ENCODE peak calls at places on chromosomes 13 and 19, in four cellular contexts. C is pancreas, H is suprapubic skin, N is neural progenitor cell. A is an unnamed sample.

GRCh38 chr19:18939922-18940775 is 868 bp downstream of the HOMER3 start:
- DNase-seq in C (peak; percentile 76), H (no peak), N (peak; percentile 90), A (peak; percentile 83)

GRCh38 chr19:18657590-18658365 is 20.9 kb downstream of the KLHL26 start:
- DNase-seq in C (no peak), H (no peak), N (peak; percentile 74), A (peak; percentile 98)

GRCh38 chr19:35151273-35152065 is 3.1 kb upstream of the FXYD5 start:
- DNase-seq in C (no peak), H (no peak), N (no peak), A (no peak)

GRCh38 chr19:11422163-11423068 is 3.3 kb upstream of the RGL3 start:
- DNase-seq in C (peak; percentile 85), H (peak; percentile 91), N (peak; percentile 64), A (peak; percentile 94)

GRCh38 chr13:97028441-97029299 is 34.4 kb upstream of the OXGR1 start:
- DNase-seq in C (peak; percentile 75), H (peak; percentile 81), N (peak; percentile 45), A (peak; percentile 71)

GRCh38 chr13:41696163-41697003 is 239.0 kb downstream of the RGCC start:
- DNase-seq in C (no peak), H (no peak), N (no peak), A (no peak)

GRCh38 chr19:32464279-32464678 is 58.7 kb downstream of the DPY19L3 start:
- DNase-seq in C (no peak), H (no peak), N (no peak), A (no peak)

GRCh38 chr19:35669566-35669965 is 3.2 kb downstream of the UPK1A start:
- DNase-seq in C (no peak), H (no peak), N (no peak), A (no peak)

GRCh38 chr13:19646062-19646461 is 12.6 kb downstream of the MPHOSPH8 start:
- DNase-seq in C (no peak), H (no peak), N (no peak), A (no peak)

GRCh38 chr13:76656496-76656895 is 229.7 kb downstream of the KCTD12 start:
- DNase-seq in C (no peak), H (no peak), N (no peak), A (no peak)

GRCh38 chr13:78317030-78317429 is 286.3 kb downstream of the POU4F1 start:
- DNase-seq in C (no peak), H (no peak), N (peak; percentile 58), A (no peak)

GRCh38 chr19:10720607-10721125 is 2.8 kb downstream of the DNM2 start:
- DNase-seq in C (no peak), H (no peak), N (no peak), A (no peak)

GRCh38 chr13:107770541-107770940 is 444.8 kb downstream of the LIG4 start:
- DNase-seq in C (no peak), H (no peak), N (peak; percentile 50), A (no peak)

GRCh38 chr13:89923731-89924130 is 1423.8 kb upstream of the MIR17HG start:
- DNase-seq in C (no peak), H (no peak), N (no peak), A (no peak)

GRCh38 chr19:9430444-9430843 is 4.9 kb downstream of the ZNF266 start:
- DNase-seq in C (no peak), H (no peak), N (no peak), A (no peak)

GRCh38 chr13:28493740-28494536 is 990 bp downstream of the FLT1 start:
- DNase-seq in C (no peak), H (no peak), N (peak; percentile 67), A (no peak)

GRCh38 chr19:49116544-49116943 is 2.4 kb downstream of the LIN7B start:
- DNase-seq in C (no peak), H (no peak), N (no peak), A (no peak)

GRCh38 chr13:110015253-110015652 is 228.9 kb upstream of the IRS2 start:
- DNase-seq in C (peak; percentile 74), H (no peak), N (no peak), A (no peak)

GRCh38 chr19:1665565-1666047 is 13.2 kb upstream of the TCF3 start:
- DNase-seq in C (no peak), H (no peak), N (no peak), A (no peak)

GRCh38 chr19:44777715-44778347 is at the start of gene CBLC:
- DNase-seq in C (peak; percentile 88), H (no peak), N (peak; percentile 89), A (no peak)

GRCh38 chr13:44876782-44877324 is 112.4 kb downstream of the NUFIP1 start:
- DNase-seq in C (no peak), H (no peak), N (peak; percentile 47), A (no peak)

GRCh38 chr13:61286148-61286745 is 129.4 kb downstream of the PCDH20 start:
- DNase-seq in C (no peak), H (no peak), N (peak; percentile 53), A (no peak)

GRCh38 chr13:73835138-73835721 is 299.0 kb downstream of the KLF12 start:
- DNase-seq in C (no peak), H (no peak), N (peak; percentile 44), A (no peak)

GRCh38 chr19:28289294-28290063 is 923.5 kb downstream of the UQCRFS1 start:
- DNase-seq in C (no peak), H (no peak), N (no peak), A (no peak)

GRCh38 chr13:44040754-44041100 is 161.0 kb downstream of the LACC1 start:
- DNase-seq in C (no peak), H (no peak), N (no peak), A (no peak)

GRCh38 chr19:51760811-51761356 is at the start of gene FPR2:
- DNase-seq in C (no peak), H (no peak), N (peak; percentile 8), A (no peak)

GRCh38 chr13:73717632-73718031 is 416.6 kb downstream of the KLF12 start:
- DNase-seq in C (no peak), H (no peak), N (no peak), A (no peak)

GRCh38 chr13:112250788-112251445 is 125.2 kb upstream of the SPACA7 start:
- DNase-seq in C (no peak), H (no peak), N (no peak), A (no peak)

GRCh38 chr19:21698215-21698614 is 69.2 kb downstream of the ZNF100 start:
- DNase-seq in C (no peak), H (no peak), N (peak; percentile 17), A (no peak)

GRCh38 chr19:53659292-53659691 is 27.5 kb downstream of the DPRX start:
- DNase-seq in C (no peak), H (no peak), N (peak; percentile 80), A (no peak)

GRCh38 chr13:43363156-43363918 is 340.0 kb downstream of the DNAJC15 start:
- DNase-seq in C (no peak), H (no peak), N (no peak), A (no peak)

GRCh38 chr13:23810842-23811241 is 78.4 kb downstream of the MIPEP start:
- DNase-seq in C (no peak), H (no peak), N (no peak), A (no peak)

GRCh38 chr13:97567510-97568243 is 133.7 kb downstream of the RAP2A start:
- DNase-seq in C (peak; percentile 57), H (no peak), N (no peak), A (no peak)

GRCh38 chr19:2732157-2732725 is 7.6 kb downstream of the SLC39A3 start:
- DNase-seq in C (no peak), H (no peak), N (no peak), A (no peak)

GRCh38 chr19:16247353-16248182 is 49.9 kb downstream of the AP1M1 start:
- DNase-seq in C (peak; percentile 98), H (peak; percentile 94), N (peak; percentile 89), A (peak; percentile 85)

GRCh38 chr19:16248380-16249023 is 50.8 kb downstream of the AP1M1 start:
- DNase-seq in C (no peak), H (no peak), N (no peak), A (no peak)

GRCh38 chr19:16252459-16253205 is 54.9 kb downstream of the AP1M1 start:
- DNase-seq in C (no peak), H (no peak), N (no peak), A (no peak)

GRCh38 chr19:16254851-16255408 is 57.2 kb downstream of the AP1M1 start:
- DNase-seq in C (no peak), H (no peak), N (no peak), A (no peak)

GRCh38 chr19:16249826-16250434 is 52.2 kb downstream of the AP1M1 start:
- DNase-seq in C (no peak), H (no peak), N (no peak), A (no peak)
- H3K27ac ChIP-seq in C (no peak overlapping the region), H (no peak overlapping the region), N (no peak overlapping the region), A (no peak overlapping the region)

DNA sequence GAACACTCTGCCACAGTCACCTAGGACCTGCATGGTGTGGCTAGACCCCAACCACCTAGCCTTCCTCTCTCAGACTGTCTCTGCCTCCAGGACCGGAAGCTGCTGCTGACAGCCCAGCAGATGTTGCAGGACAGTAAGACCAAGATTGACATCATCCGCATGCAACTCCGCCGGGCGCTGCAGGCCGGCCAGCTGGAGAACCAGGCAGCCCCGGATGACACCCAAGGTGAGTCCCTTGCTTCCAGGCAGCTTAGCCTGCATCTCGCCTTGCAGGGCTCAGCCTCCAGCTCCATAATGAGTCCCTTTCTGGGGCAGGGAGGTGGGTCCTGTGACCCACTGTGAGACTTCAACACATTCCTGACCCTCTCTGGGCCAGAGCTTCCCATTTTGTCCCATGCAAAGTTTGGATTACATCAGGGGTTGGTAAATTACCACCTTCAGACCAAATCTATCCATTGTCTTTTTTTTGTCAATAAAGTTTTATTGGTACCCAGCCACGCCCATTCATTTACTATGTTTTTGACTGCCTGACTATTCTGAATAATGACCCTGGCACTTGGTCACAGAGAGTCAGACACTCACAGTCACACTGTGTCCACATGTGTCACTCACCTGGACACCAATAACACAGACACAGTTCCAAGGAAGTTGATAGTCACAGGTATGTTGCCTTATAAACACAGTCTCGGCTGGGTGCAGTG is 13.4 kb downstream of the PKN1 start:
- DNase-seq in C (no peak), H (no peak), N (no peak), A (no peak)
- H3K36me3 ChIP-seq in C (peaks cover 39% of the 10 kb centered on the region), H (peaks cover 85% of the 10 kb centered on the region), N (no peaks in the 10 kb centered on the region), A (peaks cover 99% of the 10 kb centered on the region)

DNA sequence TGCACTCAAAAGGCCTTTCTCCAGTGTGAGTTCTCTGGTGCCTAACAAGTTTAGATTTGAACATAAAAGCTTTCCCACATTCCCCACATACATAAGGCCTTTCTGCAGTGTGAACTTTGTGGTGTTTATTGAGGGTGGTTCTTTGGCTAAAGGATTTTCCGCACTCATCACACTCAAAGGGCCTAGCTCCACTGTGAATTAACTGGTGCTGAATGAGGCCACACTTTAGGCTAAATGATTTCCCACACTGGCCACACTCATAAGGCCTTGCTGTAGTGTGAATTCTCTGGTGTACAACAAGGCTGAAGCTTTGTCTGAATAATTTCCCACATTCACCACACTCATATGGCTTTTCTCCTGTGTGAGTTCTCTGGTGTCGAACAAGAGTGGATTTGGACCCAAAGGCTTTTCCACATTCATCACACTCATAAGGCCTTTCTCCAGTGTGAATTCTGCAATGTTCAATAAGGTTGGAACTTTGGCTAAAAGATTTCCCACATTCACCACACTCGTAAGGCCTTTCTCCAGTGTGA is 6.2 kb downstream of the ZNF416 start:
- DNase-seq in C (no peak), H (no peak), N (no peak), A (no peak)
- H3K9me3 ChIP-seq in C (no peaks in the 10 kb centered on the region), H (peaks cover 90% of the 10 kb centered on the region), N (peaks cover 14% of the 10 kb centered on the region), A (peaks cover 95% of the 10 kb centered on the region)

GRCh38 chr19:16098416-16098768 is 13.3 kb upstream of the RAB8A start:
- DNase-seq in C (no peak), H (no peak), N (no peak), A (no peak)

GRCh38 chr19:16104722-16105121 is 7.0 kb upstream of the RAB8A start:
- DNase-seq in C (no peak), H (no peak), N (no peak), A (no peak)

GRCh38 chr19:16096281-16096855 is 15.3 kb upstream of the RAB8A start:
- DNase-seq in C (no peak), H (no peak), N (no peak), A (no peak)

GRCh38 chr19:16098821-16099220 is 12.9 kb upstream of the RAB8A start:
- DNase-seq in C (no peak), H (no peak), N (no peak), A (no peak)

GRCh38 chr19:16100524-16100923 is 11.2 kb upstream of the RAB8A start:
- DNase-seq in C (no peak), H (no peak), N (no peak), A (no peak)
- H3K27ac ChIP-seq in C (no peak overlapping the region), H (no peak overlapping the region), N (no peak overlapping the region), A (no peak overlapping the region)